ENCODE peak calls at places on chromosomes 6 and 20, in eight cellular contexts. C, F, M, I, B, Q, Y and S are unnamed samples.

GRCh38 chr6:135438907-135439535 is 58.5 kb downstream of the AHI1 start:
- DNase-seq in I (peak), C (peak), B (no peak), Q (peak), F (no peak), M (peak), Y (no peak), S (peak)

GRCh38 chr6:149423946-149424440 is 23.9 kb downstream of the SUMO4 start:
- DNase-seq in Y (no peak), C (no peak), M (no peak), F (no peak), B (no peak), I (no peak), Q (no peak), S (no peak)

GRCh38 chr20:16366548-16366947 is 206.7 kb downstream of the KIF16B start:
- DNase-seq in I (no peak), Y (no peak), F (no peak), Q (no peak), M (no peak), C (no peak), B (no peak), S (no peak)

GRCh38 chr6:136036601-136037000 is 185.1 kb downstream of the PDE7B start:
- DNase-seq in F (no peak), Q (no peak), B (no peak), Y (no peak), I (peak), C (no peak), M (peak), S (no peak)

GRCh38 chr6:44162876-44163625 is 4.4 kb downstream of the CAPN11 start:
- DNase-seq in M (no peak), I (no peak), F (no peak), Q (peak), Y (no peak), B (no peak), C (no peak), S (no peak)

GRCh38 chr6:43506667-43507471 is 3.3 kb downstream of the LRRC73 start:
- DNase-seq in C (peak), Q (peak), Y (peak), I (peak), B (peak), M (peak), F (peak), S (peak)

GRCh38 chr20:59567585-59568508 is 36.5 kb upstream of the PHACTR3 start:
- DNase-seq in B (no peak), Y (no peak), Q (no peak), C (no peak), F (no peak), M (no peak), I (no peak), S (no peak)

GRCh38 chr6:16408766-16409165 is 170.4 kb downstream of the GMPR start:
- DNase-seq in B (no peak), F (no peak), C (no peak), Q (no peak), Y (no peak), I (no peak), M (no peak), S (no peak)

GRCh38 chr6:122049341-122049740 is 350.1 kb upstream of the HSF2 start:
- DNase-seq in C (no peak), F (no peak), Y (peak), M (no peak), Q (peak), B (no peak), I (no peak), S (no peak)

GRCh38 chr6:33839399-33840063 is 35.7 kb upstream of the MLN start:
- DNase-seq in F (no peak), Y (no peak), M (no peak), B (no peak), I (no peak), Q (no peak), C (no peak), S (no peak)

GRCh38 chr6:30612687-30613248 is 4.3 kb downstream of the PPP1R10 start:
- DNase-seq in Y (peak), M (peak), C (no peak), F (no peak), B (no peak), I (no peak), Q (peak), S (no peak)

GRCh38 chr6:130967502-130968469 is 95.3 kb downstream of the EPB41L2 start:
- DNase-seq in F (no peak), I (peak), B (no peak), C (no peak), Q (peak), M (peak), Y (no peak), S (no peak)

GRCh38 chr6:134533991-134534390 is 216.1 kb upstream of the SGK1 start:
- DNase-seq in M (no peak), Y (no peak), B (no peak), F (no peak), I (no peak), Q (no peak), C (no peak), S (no peak)

GRCh38 chr6:139161817-139162284 is 27.0 kb downstream of the HECA start:
- DNase-seq in I (no peak), F (no peak), Q (no peak), C (peak), M (no peak), Y (no peak), B (no peak), S (peak)

GRCh38 chr20:9500121-9500911 is 14.1 kb upstream of the LAMP5 start:
- DNase-seq in F (no peak), M (no peak), C (no peak), Q (peak), B (no peak), Y (no peak), I (no peak), S (no peak)

GRCh38 chr6:90496191-90496590 is 90.7 kb downstream of the MAP3K7 start:
- DNase-seq in F (no peak), Q (no peak), B (no peak), Y (no peak), M (no peak), I (no peak), C (no peak), S (no peak)

GRCh38 chr6:4703367-4703766 is 72.8 kb upstream of the CDYL start:
- DNase-seq in M (no peak), I (no peak), Q (peak), C (no peak), F (no peak), Y (peak), B (no peak), S (no peak)

GRCh38 chr6:90953405-90954161 is 366.7 kb upstream of the MAP3K7 start:
- DNase-seq in F (no peak), C (no peak), Q (no peak), Y (no peak), I (no peak), B (no peak), M (no peak), S (no peak)

DNA sequence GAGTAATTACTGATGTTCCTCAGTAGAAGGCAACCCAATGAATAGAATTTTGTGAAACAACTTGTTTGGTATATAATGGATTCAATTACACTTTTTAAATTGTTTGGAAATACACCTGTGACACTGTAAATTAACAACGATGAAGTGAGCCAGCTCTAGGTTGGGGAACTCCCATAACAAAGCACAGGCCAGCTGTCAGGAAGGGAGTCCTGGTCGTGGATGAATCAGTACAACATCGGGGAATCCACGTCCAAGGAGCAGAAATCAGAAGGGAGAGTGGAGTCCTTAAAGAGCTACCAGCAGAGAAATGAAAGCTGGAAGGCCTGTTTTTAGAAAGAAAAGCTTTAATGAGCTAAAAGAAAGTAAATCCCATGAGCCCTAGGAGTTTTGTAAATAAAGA is 223.0 kb upstream of the SLC35B3 start:
- DNase-seq in M (no peak), B (no peak), C (no peak), F (no peak), Q (no peak), Y (no peak), I (no peak), S (no peak)
- TF ChIP-seq CTCF in M (no peak), B (no peak), C (no peak), F (no peak), Q (no peak), Y (no peak), I (no peak), S (no peak)

DNA sequence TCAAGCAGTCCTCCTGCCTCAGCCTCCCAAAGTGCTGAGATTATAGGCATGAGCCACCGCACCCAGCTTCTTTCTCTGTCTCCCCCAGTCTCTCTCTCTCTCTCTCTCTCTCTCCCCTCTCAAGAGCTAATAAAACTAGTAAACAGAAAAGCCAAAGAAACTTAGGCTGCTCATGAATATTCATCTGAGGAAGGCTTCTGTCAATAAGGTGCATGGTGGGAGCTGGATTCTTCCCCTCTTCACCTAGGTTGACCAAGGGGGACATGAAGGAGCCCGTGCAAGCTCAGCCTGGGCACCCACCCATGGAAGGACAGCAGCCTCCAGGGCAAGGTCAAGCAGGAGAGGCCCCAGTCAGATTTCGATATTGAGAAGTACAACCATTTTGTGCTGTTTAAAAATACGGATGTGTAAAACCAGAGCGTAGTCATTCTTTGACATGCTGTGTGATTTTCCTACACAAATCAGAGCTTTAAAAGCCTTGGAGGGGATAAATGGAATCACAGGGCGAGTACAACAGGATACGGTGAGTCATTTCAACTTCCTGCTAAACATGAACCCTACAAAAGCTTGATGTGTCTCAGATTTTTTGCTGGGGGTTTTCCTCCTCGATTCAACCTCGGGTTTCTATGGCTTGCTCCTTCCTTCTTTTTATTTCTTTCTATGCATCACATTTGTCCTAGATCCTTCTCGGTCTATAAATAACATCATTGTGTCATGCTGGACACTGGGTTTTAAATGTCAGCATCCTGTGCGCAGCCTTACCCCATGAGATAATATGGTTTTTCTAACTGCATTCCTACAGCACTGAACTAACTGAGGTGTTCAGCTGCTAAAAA is 368.9 kb upstream of the JARID2 start:
- DNase-seq in B (no peak), C (peak), Q (peak), Y (peak), F (no peak), I (peak), M (peak), S (peak)
- TF ChIP-seq CTCF in B (no peak), C (no peak), Q (no peak), Y (no peak), F (no peak), I (no peak), M (no peak), S (no peak)

DNA sequence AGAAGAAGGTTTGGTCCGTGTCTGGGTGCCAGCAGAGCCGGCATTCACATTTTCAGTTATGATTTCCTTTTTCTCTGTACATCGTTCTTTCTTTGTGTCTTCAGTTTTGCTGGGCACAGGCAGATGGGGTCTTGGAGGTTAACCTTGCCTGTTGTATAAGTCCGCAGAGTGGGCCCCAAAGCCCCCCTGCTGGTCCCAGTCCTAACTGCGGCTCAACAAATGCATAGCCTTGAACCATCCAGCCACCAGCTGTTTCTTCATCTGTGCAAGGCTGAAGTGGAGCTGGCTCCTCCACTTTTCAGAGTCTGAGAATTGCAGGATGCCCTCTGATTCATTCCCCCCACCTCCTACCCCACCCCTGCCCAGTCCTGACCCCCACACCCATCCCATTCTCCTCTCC is 386.3 kb upstream of the SULF2 start:
- DNase-seq in M (no peak), B (no peak), C (no peak), Q (no peak), F (no peak), I (no peak), Y (no peak), S (no peak)
- TF ChIP-seq CTCF in M (no peak), B (no peak), C (no peak), Q (no peak), F (no peak), I (no peak), Y (no peak), S (no peak)

DNA sequence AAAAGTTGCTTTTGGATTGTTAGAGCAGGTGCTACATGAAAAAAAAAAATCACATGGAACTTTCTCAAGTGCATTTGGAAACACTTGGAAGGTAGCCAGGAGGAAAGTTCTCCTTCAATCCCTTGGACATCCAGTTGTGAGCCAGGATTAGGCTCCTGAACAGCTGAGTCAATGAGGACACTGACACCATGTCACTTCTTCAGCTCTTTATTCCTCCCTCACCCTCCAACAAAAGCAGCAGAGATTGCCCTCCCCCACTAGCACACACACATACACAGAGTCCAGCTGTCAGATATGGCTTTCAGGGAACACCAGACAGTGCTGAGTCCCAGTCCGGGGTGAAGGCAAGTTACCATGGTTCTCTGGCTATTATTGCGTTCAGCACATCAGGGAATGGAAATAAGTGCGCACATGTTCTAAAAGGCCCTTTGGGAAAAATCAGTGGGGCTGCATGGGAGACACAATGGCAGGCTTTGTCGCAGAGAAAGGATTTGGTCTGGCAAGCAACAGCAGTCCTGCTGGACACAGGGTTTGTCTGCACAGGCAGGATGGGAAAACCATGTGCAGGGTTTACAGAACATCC is 124.7 kb upstream of the MARCKS start:
- DNase-seq in F (no peak), I (peak), M (peak), B (peak), C (no peak), Q (peak), Y (peak), S (no peak)
- TF ChIP-seq CTCF in F (no peak), I (no peak), M (peak), B (no peak), C (no peak), Q (no peak), Y (no peak), S (no peak)